ENCODE peak calls at places on chromosomes 12 and 14, in six cellular contexts. G, N, J, B, K and O are unnamed samples.

GRCh38 chr12:13165578-13166120 is 30.9 kb upstream of the EMP1 start:
- DNase-seq in B (peak; percentile 84), G (peak; percentile 80), J (peak; percentile 81), K (peak; percentile 28), N (no peak), O (no peak)

GRCh38 chr12:116665666-116666304 is 72.1 kb downstream of the SPRING1 start:
- DNase-seq in G (no peak), J (no peak), B (no peak), K (no peak), N (no peak), O (no peak)

GRCh38 chr14:32006267-32007110 is 70.6 kb upstream of the ARHGAP5 start:
- DNase-seq in N (no peak), B (no peak), J (no peak), G (no peak), K (no peak), O (no peak)

GRCh38 chr12:24398605-24399004 is 449.1 kb upstream of the SOX5 start:
- DNase-seq in N (no peak), B (no peak), J (no peak), K (no peak), G (no peak), O (no peak)

GRCh38 chr12:109797905-109798669 is 35.1 kb downstream of the TRPV4 start:
- DNase-seq in K (peak; percentile 27), B (no peak), G (no peak), J (no peak), N (no peak), O (no peak)

GRCh38 chr12:49730568-49731101 is 10.7 kb upstream of the TMBIM6 start:
- DNase-seq in B (no peak), J (no peak), N (no peak), K (no peak), G (no peak), O (no peak)

GRCh38 chr12:6532927-6533652 is 1.2 kb upstream of the GAPDH start:
- DNase-seq in G (no peak), N (no peak), B (peak; percentile 82), J (no peak), K (peak; percentile 81), O (peak; percentile 55)

GRCh38 chr12:53560386-53560785 is 53.1 kb upstream of the NPFF start:
- DNase-seq in B (no peak), G (no peak), J (no peak), K (peak; percentile 36), N (no peak), O (no peak)

GRCh38 chr14:92589213-92589852 is 75.8 kb downstream of the RIN3 start:
- DNase-seq in B (no peak), J (no peak), N (no peak), K (no peak), G (no peak), O (no peak)

GRCh38 chr12:14267724-14268123 is 97.8 kb upstream of the ATF7IP start:
- DNase-seq in B (no peak), G (no peak), N (no peak), J (no peak), K (no peak), O (no peak)

GRCh38 chr14:80570930-80571298 is 359.6 kb upstream of the DIO2 start:
- DNase-seq in K (no peak), N (no peak), G (no peak), B (no peak), J (no peak), O (no peak)

GRCh38 chr12:81259360-81259759 is 181.5 kb downstream of the ACSS3 start:
- DNase-seq in K (no peak), B (no peak), N (no peak), G (no peak), J (no peak), O (no peak)

GRCh38 chr14:100620437-100621100 is 33.4 kb upstream of the BEGAIN start:
- DNase-seq in N (no peak), B (peak; percentile 26), K (no peak), J (no peak), G (no peak), O (no peak)

GRCh38 chr14:61406198-61406597 is 84.8 kb downstream of the PRKCH start:
- DNase-seq in K (no peak), N (no peak), J (no peak), G (no peak), B (no peak), O (no peak)

GRCh38 chr12:87320724-87321123 is 708.5 kb downstream of the C12orf50 start:
- DNase-seq in K (no peak), J (no peak), B (no peak), G (no peak), N (no peak), O (no peak)

GRCh38 chr12:119229837-119230236 is 51.1 kb downstream of the HSPB8 start:
- DNase-seq in N (no peak), J (no peak), G (no peak), B (no peak), K (peak; percentile 80), O (peak; percentile 36)

GRCh38 chr12:75889214-75889613 is 142.4 kb downstream of the PHLDA1 start:
- DNase-seq in G (no peak), B (no peak), J (no peak), N (no peak), K (peak; percentile 64), O (no peak)

GRCh38 chr12:92055877-92056276 is 89.8 kb downstream of the BTG1 start:
- DNase-seq in J (no peak), G (peak; percentile 60), K (no peak), B (no peak), N (no peak), O (no peak)

GRCh38 chr12:80200414-80200813 is 101.1 kb downstream of the OTOGL start:
- DNase-seq in J (no peak), K (no peak), N (no peak), G (no peak), B (no peak), O (no peak)

GRCh38 chr14:68677476-68677875 is 115.4 kb downstream of the ZFP36L1 start:
- DNase-seq in J (no peak), G (no peak), B (peak; percentile 56), K (no peak), N (no peak), O (no peak)

GRCh38 chr12:69821441-69822204 is 3.4 kb upstream of the MYRFL start:
- DNase-seq in B (no peak), G (no peak), N (no peak), J (no peak), K (no peak), O (no peak)

GRCh38 chr14:67068246-67068645 is 121.0 kb upstream of the GARIN2 start:
- DNase-seq in B (no peak), K (no peak), N (no peak), J (no peak), G (no peak), O (no peak)

GRCh38 chr12:10688042-10688441 is 14.2 kb upstream of the STYK1 start:
- DNase-seq in B (no peak), G (no peak), J (no peak), K (no peak), N (no peak), O (no peak)

GRCh38 chr12:20264608-20265114 is 103.7 kb upstream of the PDE3A start:
- DNase-seq in N (no peak), K (no peak), J (no peak), B (no peak), G (no peak), O (no peak)

GRCh38 chr14:36502558-36503508 is 17.2 kb downstream of the NKX2-1 start:
- DNase-seq in J (no peak), B (no peak), K (no peak), G (no peak), N (no peak), O (no peak)

GRCh38 chr14:31582286-31582691 is 21.1 kb downstream of the NUBPL start:
- DNase-seq in N (no peak), G (no peak), J (no peak), B (no peak), K (peak; percentile 36), O (no peak)

GRCh38 chr12:39505025-39505424 is 62.1 kb upstream of the KIF21A start:
- DNase-seq in G (no peak), N (no peak), J (no peak), B (no peak), K (no peak), O (no peak)
- TF ChIP-seq CTCF in G (no peak), N (no peak), J (no peak), B (no peak), K (no peak), O (no peak)

GRCh38 chr12:132642846-132643835 is 24.6 kb downstream of the P2RX2 start:
- DNase-seq in K (no peak), B (no peak), N (no peak), G (no peak), J (no peak), O (no peak)
- TF ChIP-seq CTCF in K (no peak), B (no peak), N (no peak), G (no peak), J (no peak), O (no peak)

GRCh38 chr14:102675396-102675795 is 82.9 kb downstream of the RCOR1 start:
- DNase-seq in G (no peak), N (no peak), K (no peak), J (no peak), B (no peak), O (no peak)

GRCh38 chr14:102666635-102667034 is 74.2 kb downstream of the RCOR1 start:
- DNase-seq in K (no peak), G (no peak), B (no peak), N (no peak), J (no peak), O (no peak)

GRCh38 chr14:102668291-102668873 is 75.9 kb downstream of the RCOR1 start:
- DNase-seq in K (no peak), G (no peak), N (no peak), J (no peak), B (no peak), O (no peak)

GRCh38 chr14:102671410-102671809 is 79.0 kb downstream of the RCOR1 start:
- DNase-seq in G (no peak), B (no peak), K (no peak), J (no peak), N (no peak), O (no peak)

DNA sequence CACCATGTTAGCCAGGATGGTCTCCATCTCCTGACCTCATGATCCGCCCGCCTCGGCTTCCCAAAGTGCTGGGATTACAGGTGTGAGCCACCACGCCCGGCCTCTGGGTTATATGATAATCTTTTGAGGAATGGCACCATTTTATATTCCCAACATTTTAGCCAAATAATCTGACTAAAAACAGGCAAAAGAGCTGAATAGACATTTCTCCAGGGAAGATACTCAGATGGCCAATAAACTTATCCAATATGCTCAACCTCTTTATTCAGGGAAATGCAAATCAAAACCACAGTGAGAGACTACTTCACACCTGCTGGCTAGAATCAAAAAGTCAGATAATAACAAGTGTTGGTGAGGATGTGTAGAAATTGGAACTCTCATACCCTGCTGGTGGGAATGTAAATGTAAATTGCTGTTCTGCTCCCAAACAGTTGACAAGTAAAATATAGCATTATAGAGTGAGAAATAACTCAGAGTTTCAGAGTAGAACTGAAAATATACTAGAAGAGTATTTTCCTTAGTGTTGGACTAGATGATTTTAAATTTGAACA is 80.0 kb downstream of the RCOR1 start:
- DNase-seq in B (no peak), K (no peak), N (no peak), J (no peak), G (no peak), O (no peak)
- TF ChIP-seq CTCF in B (no peak), K (no peak), N (no peak), J (no peak), G (no peak), O (no peak)

DNA sequence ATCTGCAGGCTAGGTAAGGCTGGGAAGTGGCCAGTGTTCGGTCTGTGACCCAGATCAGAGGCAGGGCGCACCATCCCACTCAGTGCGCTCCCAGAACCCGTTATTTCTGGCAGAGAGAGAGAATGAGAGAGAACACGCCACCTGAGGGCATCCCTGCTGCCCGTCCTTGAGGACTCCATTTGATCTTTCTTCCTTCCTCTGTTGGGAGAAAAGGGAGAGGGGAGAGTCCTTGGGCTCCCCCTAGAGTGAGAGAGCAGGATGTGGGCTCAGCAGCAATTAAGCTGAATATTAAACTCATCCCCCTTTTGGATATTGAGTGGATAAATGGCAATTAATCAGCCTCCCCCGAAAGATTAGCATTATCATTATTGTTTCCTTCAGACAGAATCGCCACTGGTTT is 70.6 kb downstream of the IFT43 start:
- DNase-seq in K (no peak), N (no peak), G (no peak), B (no peak), J (no peak), O (no peak)
- TF ChIP-seq CTCF in K (no peak), N (no peak), G (no peak), B (peak; percentile 24), J (peak; percentile 23), O (peak; percentile 26)